ENCODE peak calls at places on chromosomes 16 and 17, in seven cellular contexts. Z, S, X, V, Y, N and K are unnamed samples.

GRCh38 chr17:78532922-78533640 is 44.1 kb downstream of the DNAH17 start:
- DNase-seq in Z (peak), S (no peak), X (peak), V (peak), Y (no peak), N (no peak), K (no peak)

GRCh38 chr16:50469121-50469743 is 79.0 kb upstream of the NKD1 start:
- DNase-seq in Z (no peak), S (no peak), X (no peak), V (no peak), Y (no peak), N (no peak), K (no peak)

GRCh38 chr16:26365555-26365954 is 673.8 kb downstream of the HS3ST4 start:
- DNase-seq in Z (no peak), S (no peak), X (no peak), V (no peak), Y (no peak), N (no peak), K (peak)

GRCh38 chr17:6107791-6108190 is 37.6 kb downstream of the WSCD1 start:
- DNase-seq in Z (no peak), S (no peak), X (no peak), V (no peak), Y (no peak), N (no peak), K (no peak)

GRCh38 chr16:26889751-26890150 is 177.0 kb upstream of the C16orf82 start:
- DNase-seq in Z (peak), S (no peak), X (no peak), V (no peak), Y (no peak), N (no peak), K (no peak)

GRCh38 chr17:75965468-75965867 is 13.5 kb downstream of the ACOX1 start:
- DNase-seq in Z (no peak), S (no peak), X (no peak), V (no peak), Y (no peak), N (no peak), K (no peak)

GRCh38 chr17:67574658-67575293 is 143.0 kb upstream of the NOL11 start:
- DNase-seq in Z (no peak), S (no peak), X (no peak), V (no peak), Y (no peak), N (no peak), K (peak)

GRCh38 chr16:13036600-13036999 is 135.2 kb downstream of the SHISA9 start:
- DNase-seq in Z (peak), S (no peak), X (peak), V (no peak), Y (no peak), N (no peak), K (peak)

GRCh38 chr16:22641030-22641671 is 130.5 kb downstream of the NPIPB5 start:
- DNase-seq in Z (peak), S (no peak), X (peak), V (peak), Y (no peak), N (no peak), K (no peak)

GRCh38 chr17:64244165-64244564 is 18.9 kb downstream of the TEX2 start:
- DNase-seq in Z (peak), S (no peak), X (peak), V (no peak), Y (no peak), N (no peak), K (no peak)

GRCh38 chr17:80970044-80970761 is 21.4 kb upstream of the CHMP6 start:
- DNase-seq in Z (peak), S (peak), X (no peak), V (no peak), Y (no peak), N (peak), K (peak)

GRCh38 chr16:30377050-30377811 is 2.6 kb downstream of the MYL11 start:
- DNase-seq in Z (no peak), S (no peak), X (no peak), V (no peak), Y (no peak), N (no peak), K (no peak)

GRCh38 chr17:72219824-72220473 is 99.1 kb downstream of the SOX9 start:
- DNase-seq in Z (no peak), S (no peak), X (no peak), V (no peak), Y (no peak), N (no peak), K (no peak)